ENCODE peak calls at places on chromosomes 3 and 15, in eight cellular contexts. D is MM.1S, C is bronchial epithelial cell, P is AG09309, F is heart left ventricle, Q is tibial nerve, T is foreskin fibroblast, M is fibroblast of pulmonary artery. Y is an unnamed sample.

GRCh38 chr3:38617137-38617536 is 32.4 kb downstream of the SCN5A start:
- DNase-seq in D (no peak), C (no peak), P (no peak), F (no peak), Q (no peak), T (no peak), M (no peak), Y (no peak)

GRCh38 chr15:60859996-60860494 is 369.1 kb downstream of the RORA start:
- DNase-seq in D (no peak), C (peak), P (peak), F (no peak), Q (no peak), T (peak), M (no peak), Y (peak)

GRCh38 chr15:83299462-83299861 is 15.0 kb upstream of the BNC1 start:
- DNase-seq in D (no peak), C (no peak), P (no peak), F (no peak), Q (no peak), T (no peak), M (no peak), Y (no peak)

GRCh38 chr3:63921741-63922482 is 9.7 kb upstream of the SCAANT1 start:
- DNase-seq in D (no peak), C (no peak), P (no peak), F (no peak), Q (no peak), T (no peak), M (no peak), Y (no peak)

GRCh38 chr15:48695835-48696573 is 50.5 kb upstream of the FBN1 start:
- DNase-seq in D (no peak), C (no peak), P (no peak), F (no peak), Q (no peak), T (no peak), M (no peak), Y (no peak)

GRCh38 chr15:41966920-41967465 is 5.4 kb downstream of the EHD4 start:
- DNase-seq in D (no peak), C (no peak), P (no peak), F (no peak), Q (no peak), T (no peak), M (no peak), Y (no peak)

GRCh38 chr3:59023612-59024011 is 26.2 kb downstream of the CFAP20DC start:
- DNase-seq in D (no peak), C (no peak), P (no peak), F (no peak), Q (no peak), T (no peak), M (no peak), Y (no peak)

GRCh38 chr15:92821491-92822116 is 78.5 kb upstream of the CHD2 start:
- DNase-seq in D (no peak), C (peak), P (no peak), F (no peak), Q (no peak), T (no peak), M (no peak), Y (no peak)

GRCh38 chr3:144380832-144381231 is 409.2 kb downstream of the DIPK2A start:
- DNase-seq in D (no peak), C (peak), P (no peak), F (no peak), Q (no peak), T (no peak), M (no peak), Y (no peak)

GRCh38 chr3:147313513-147313912 is 92.8 kb downstream of the ZIC4 start:
- DNase-seq in D (no peak), C (no peak), P (no peak), F (no peak), Q (no peak), T (no peak), M (no peak), Y (no peak)

GRCh38 chr15:76674883-76675282 is 230.3 kb downstream of the SCAPER start:
- DNase-seq in D (no peak), C (peak), P (no peak), F (no peak), Q (no peak), T (peak), M (peak), Y (peak)

GRCh38 chr15:82105458-82106205 is 59.8 kb upstream of the MEX3B start:
- DNase-seq in D (no peak), C (peak), P (peak), F (no peak), Q (no peak), T (peak), M (peak), Y (peak)

GRCh38 chr15:88604972-88605506 is 16.1 kb upstream of the AEN start:
- DNase-seq in D (no peak), C (no peak), P (no peak), F (no peak), Q (no peak), T (no peak), M (no peak), Y (no peak)

GRCh38 chr3:155885299-155885698 is 14.8 kb downstream of the GMPS start:
- DNase-seq in D (no peak), C (no peak), P (no peak), F (no peak), Q (no peak), T (no peak), M (no peak), Y (no peak)

GRCh38 chr3:62392893-62393292 is 19.5 kb upstream of the FEZF2 start:
- DNase-seq in D (no peak), C (no peak), P (no peak), F (no peak), Q (no peak), T (no peak), M (no peak), Y (no peak)

GRCh38 chr3:173395412-173396181 is 1.9 kb upstream of the NLGN1 start:
- DNase-seq in D (peak), C (peak), P (peak), F (peak), Q (peak), T (peak), M (peak), Y (peak)

GRCh38 chr3:111238896-111239295 is 167.3 kb downstream of the NECTIN3 start:
- DNase-seq in D (peak), C (no peak), P (no peak), F (no peak), Q (no peak), T (no peak), M (no peak), Y (no peak)

GRCh38 chr15:49492834-49493233 is 69.8 kb downstream of the FGF7 start:
- DNase-seq in D (no peak), C (peak), P (peak), F (no peak), Q (no peak), T (peak), M (peak), Y (peak)

GRCh38 chr15:70504305-70504951 is 258.9 kb downstream of the UACA start:
- DNase-seq in D (peak), C (peak), P (no peak), F (peak), Q (peak), T (peak), M (peak), Y (no peak)

GRCh38 chr3:35744419-35744818 is 105.1 kb downstream of the ARPP21 start:
- DNase-seq in D (no peak), C (no peak), P (no peak), F (no peak), Q (no peak), T (no peak), M (no peak), Y (no peak)

GRCh38 chr3:107407355-107407754 is 30.1 kb downstream of the CCDC54 start:
- DNase-seq in D (no peak), C (no peak), P (no peak), F (no peak), Q (no peak), T (no peak), M (no peak), Y (no peak)

GRCh38 chr15:84818221-84819131 is 1.3 kb downstream of the ALPK3 start:
- DNase-seq in D (no peak), C (peak), P (no peak), F (peak), Q (no peak), T (no peak), M (peak), Y (no peak)

GRCh38 chr15:43886558-43886957 is 59.8 kb downstream of the WDR76 start:
- DNase-seq in D (no peak), C (no peak), P (no peak), F (no peak), Q (no peak), T (no peak), M (no peak), Y (no peak)

GRCh38 chr3:168249539-168250414 is 154.1 kb upstream of the GOLIM4 start:
- DNase-seq in D (peak), C (peak), P (peak), F (peak), Q (peak), T (peak), M (peak), Y (peak)

DNA sequence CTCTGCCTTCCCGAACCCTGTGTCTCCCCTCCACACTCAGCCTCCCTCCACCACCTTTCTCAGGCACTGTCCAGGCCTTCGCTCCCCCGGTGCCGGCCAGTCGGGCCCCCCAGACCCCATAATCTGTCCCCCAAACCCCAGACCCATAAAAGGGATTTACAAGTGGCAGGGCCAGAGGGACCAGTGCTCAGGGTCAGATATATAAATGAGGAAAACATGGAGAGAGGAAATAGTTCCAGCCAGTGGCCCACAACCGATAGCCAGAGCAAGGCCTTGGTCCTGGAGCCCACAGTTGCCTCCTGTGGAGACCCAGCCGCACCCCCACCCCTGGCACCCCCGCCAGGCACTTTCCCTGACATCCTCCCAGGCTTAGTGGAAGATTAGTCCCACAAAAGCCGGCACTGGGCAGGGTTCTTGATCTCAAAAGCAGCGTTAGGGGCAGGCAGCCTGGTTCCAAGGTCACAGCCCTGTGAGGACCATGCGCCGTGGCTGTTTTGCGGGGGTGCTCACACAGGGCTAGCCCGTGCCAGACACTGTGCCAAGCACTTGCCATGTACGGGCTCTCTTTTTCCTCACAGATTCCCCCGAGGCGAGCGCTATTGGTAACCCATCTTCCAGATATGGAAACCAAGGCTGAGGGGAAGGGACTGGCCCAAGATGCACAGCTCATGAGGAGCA is 1.1 kb upstream of the PLXND1 start:
- DNase-seq in D (no peak), C (no peak), P (no peak), F (no peak), Q (no peak), T (no peak), M (no peak), Y (no peak)
- H3K4me3 ChIP-seq in D (peak), C (no peak), P (peak), F (peak), Q (peak), T (peak), M (peak), Y (peak)

GRCh38 chr3:123789160-123789559 is 95.0 kb downstream of the MYLK start:
- DNase-seq in D (no peak), C (no peak), P (no peak), F (no peak), Q (no peak), T (no peak), M (no peak), Y (no peak)
- H3K4me3 ChIP-seq in D (no peak), C (no peak), P (no peak), F (no peak), Q (no peak), T (no peak), M (no peak), Y (no peak)

DNA sequence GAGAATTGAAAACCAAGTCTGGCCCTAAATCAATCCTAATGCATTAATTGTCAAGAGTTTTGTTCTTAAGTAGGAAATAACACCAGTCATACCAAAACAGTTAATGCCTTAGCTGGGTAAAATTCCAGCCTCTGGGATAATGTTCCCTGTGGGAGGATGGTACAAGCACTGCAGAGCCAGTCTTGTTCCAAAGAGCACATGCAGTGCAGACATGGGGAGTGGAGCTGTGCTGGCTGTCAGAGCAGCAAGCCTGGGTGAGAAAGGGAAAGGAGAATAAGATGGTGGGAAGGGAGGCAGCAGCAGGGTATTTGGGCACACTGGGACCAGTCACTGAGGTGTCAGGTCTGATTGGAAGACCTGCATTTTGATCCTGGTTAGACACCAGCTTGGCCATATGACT is 12.1 kb downstream of the ALAS1 start:
- DNase-seq in D (no peak), C (no peak), P (no peak), F (no peak), Q (no peak), T (no peak), M (no peak), Y (no peak)
- H3K4me3 ChIP-seq in D (no peak), C (no peak), P (no peak), F (no peak), Q (no peak), T (no peak), M (no peak), Y (no peak)

GRCh38 chr3:188853896-188854295 is 317.9 kb upstream of the TPRG1 start:
- DNase-seq in D (no peak), C (no peak), P (no peak), F (no peak), Q (no peak), T (peak), M (peak), Y (no peak)
- H3K4me3 ChIP-seq in D (no peak), C (no peak), P (no peak), F (no peak), Q (no peak), T (no peak), M (no peak), Y (no peak)

GRCh38 chr3:108548304-108548703 is 37.9 kb upstream of the MYH15 start:
- DNase-seq in D (no peak), C (peak), P (no peak), F (no peak), Q (no peak), T (peak), M (peak), Y (peak)

GRCh38 chr3:108548886-108549285 is 38.5 kb upstream of the MYH15 start:
- DNase-seq in D (no peak), C (no peak), P (no peak), F (no peak), Q (no peak), T (no peak), M (no peak), Y (no peak)

GRCh38 chr3:108546692-108547091 is 36.3 kb upstream of the MYH15 start:
- DNase-seq in D (peak), C (no peak), P (no peak), F (no peak), Q (no peak), T (no peak), M (no peak), Y (no peak)

GRCh38 chr3:108546249-108546648 is 35.9 kb upstream of the MYH15 start:
- DNase-seq in D (no peak), C (no peak), P (no peak), F (no peak), Q (no peak), T (no peak), M (no peak), Y (no peak)
- H3K4me3 ChIP-seq in D (no peak), C (no peak), P (no peak), F (no peak), Q (no peak), T (no peak), M (peak), Y (no peak)

DNA sequence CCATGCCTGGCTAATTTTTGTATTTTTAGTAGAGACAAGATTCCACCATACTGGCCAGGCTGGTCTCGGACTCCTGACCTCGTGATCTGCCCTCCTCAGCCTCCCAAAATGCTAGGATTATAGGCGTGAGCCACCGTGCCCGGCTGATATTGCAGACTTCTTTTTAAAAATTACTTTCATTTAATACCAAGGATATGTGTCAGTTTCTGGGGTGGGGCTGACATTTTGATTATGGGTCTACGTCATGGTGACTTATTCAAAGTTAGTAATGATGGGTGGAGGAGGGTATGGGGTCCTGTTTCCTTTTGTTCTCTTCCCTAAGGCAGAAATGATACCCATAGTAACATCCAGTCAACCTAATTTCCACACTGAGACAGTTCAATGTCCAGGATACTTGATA is 34.7 kb downstream of the GBE1 start:
- DNase-seq in D (no peak), C (peak), P (no peak), F (no peak), Q (no peak), T (peak), M (peak), Y (no peak)
- H3K4me3 ChIP-seq in D (no peak), C (no peak), P (peak), F (no peak), Q (no peak), T (no peak), M (no peak), Y (no peak)

GRCh38 chr15:96232335-96232734 is 98.2 kb upstream of the NR2F2 start:
- DNase-seq in D (no peak), C (no peak), P (no peak), F (no peak), Q (no peak), T (no peak), M (no peak), Y (no peak)
- H3K4me3 ChIP-seq in D (no peak), C (no peak), P (no peak), F (no peak), Q (no peak), T (no peak), M (no peak), Y (no peak)

DNA sequence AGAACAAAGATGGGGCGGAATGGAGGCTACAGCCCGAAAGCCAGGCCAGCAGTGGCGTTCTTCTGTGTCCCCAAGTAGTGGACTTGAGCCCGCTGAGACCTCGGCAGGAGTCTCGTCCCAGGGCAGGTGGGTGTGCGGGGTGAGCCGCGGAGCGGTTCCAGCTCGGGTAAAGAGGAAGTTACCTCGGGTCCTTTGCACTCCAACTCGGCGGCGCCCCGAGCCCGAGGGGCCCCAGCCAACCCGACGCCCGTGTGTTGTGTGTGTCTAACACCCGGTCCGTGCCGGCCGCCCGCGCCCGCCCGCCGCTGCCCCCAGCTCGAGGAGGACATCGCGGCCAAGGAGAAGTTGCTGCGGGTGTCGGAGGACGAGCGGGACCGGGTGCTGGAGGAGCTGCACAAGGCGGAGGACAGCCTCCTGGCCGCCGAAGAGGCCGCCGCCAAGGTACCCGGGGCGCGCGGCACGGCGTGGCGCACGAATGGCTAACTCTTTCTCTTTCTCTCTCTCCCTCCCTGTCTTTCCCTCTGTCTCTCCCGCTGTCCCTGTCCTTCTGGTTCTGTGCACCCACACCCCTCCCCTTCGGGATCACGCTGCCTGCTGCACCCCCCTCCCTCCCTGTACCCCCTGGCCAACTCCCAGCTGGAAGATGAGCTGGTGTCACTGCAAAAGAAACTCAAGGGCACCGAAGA is 987 bp downstream of the TPM1 start:
- DNase-seq in D (no peak), C (no peak), P (no peak), F (peak), Q (no peak), T (peak), M (no peak), Y (no peak)
- H3K4me3 ChIP-seq in D (peak), C (peak), P (peak), F (peak), Q (peak), T (peak), M (peak), Y (peak)

GRCh38 chr15:64225804-64226203 is 63.0 kb upstream of the PPIB start:
- DNase-seq in D (no peak), C (no peak), P (no peak), F (no peak), Q (no peak), T (no peak), M (no peak), Y (no peak)
- H3K4me3 ChIP-seq in D (no peak), C (no peak), P (no peak), F (no peak), Q (no peak), T (no peak), M (no peak), Y (no peak)

GRCh38 chr3:71752911-71753715 is 542 bp upstream of the GPR27 start:
- DNase-seq in D (no peak), C (no peak), P (no peak), F (no peak), Q (no peak), T (no peak), M (no peak), Y (no peak)
- H3K4me3 ChIP-seq in D (no peak), C (peak), P (no peak), F (peak), Q (peak), T (no peak), M (no peak), Y (no peak)

Y was measured in AG04449.